ENCODE peak calls at places on chromosome 3, in six cellular contexts. Y is endothelial cell; T is activated CD8-positive, alpha-beta memory T cell treated with anti-CD3 and anti-CD28 coated beads, Interleukin-2, amount 50 U/mL, for 48 hours; L is left cardiac atrium; I is B cell; F is T-helper 17 cell. W is an unnamed sample.

GRCh38 chr3:139557041-139557440 is 17.5 kb upstream of the RBP1 start:
- DNase-seq in Y (no peak), T (no peak), L (no peak), I (no peak), F (no peak), W (no peak)

GRCh38 chr3:50371133-50371670 is 11.9 kb upstream of the TMEM115 start:
- DNase-seq in Y (no peak), T (no peak), L (no peak), I (no peak), F (no peak), W (no peak)

GRCh38 chr3:125120370-125121122 is 64.7 kb upstream of the HEG1 start:
- DNase-seq in Y (peak), T (peak), L (no peak), I (no peak), F (no peak), W (no peak)

GRCh38 chr3:171028025-171028778 is 1.7 kb upstream of the SLC2A2 start:
- DNase-seq in Y (peak), T (peak), L (peak), I (no peak), F (no peak), W (peak)

GRCh38 chr3:129461022-129461421 is 21.0 kb downstream of the IFT122 start:
- DNase-seq in Y (no peak), T (no peak), L (no peak), I (no peak), F (no peak), W (no peak)

GRCh38 chr3:13598926-13599886 is 50.3 kb downstream of the FBLN2 start:
- DNase-seq in Y (no peak), T (no peak), L (no peak), I (no peak), F (no peak), W (no peak)

GRCh38 chr3:82088749-82089148 is 327.3 kb upstream of the GBE1 start:
- DNase-seq in Y (no peak), T (no peak), L (no peak), I (no peak), F (no peak), W (no peak)

GRCh38 chr3:22893631-22894377 is 309.3 kb upstream of the UBE2E2 start:
- DNase-seq in Y (no peak), T (no peak), L (no peak), I (no peak), F (no peak), W (no peak)

W was measured in psoas muscle.